ENCODE peak calls at places on chromosomes 13 and 19, in eight cellular contexts. L is NCI-H187; D is LNCaP clone FGC; P is skeletal muscle cell; W is activated CD8-positive, alpha-beta memory T cell treated with anti-CD3 and anti-CD28 coated beads for 48 hours; B is AG10803; A is effector memory CD8-positive, alpha-beta T cell; J is activated naive CD4-positive, alpha-beta T cell. S is an unnamed sample.

GRCh38 chr13:42577538-42577937 is 3.6 kb downstream of the TNFSF11 start:
- DNase-seq in J (no peak), D (no peak), B (no peak), L (no peak), A (no peak), W (no peak), P (no peak), S (no peak)

GRCh38 chr13:74299688-74300087 is 165.5 kb upstream of the KLF12 start:
- DNase-seq in L (no peak), J (no peak), W (no peak), D (no peak), P (no peak), B (no peak), A (no peak), S (no peak)

GRCh38 chr19:55156202-55157063 is 1.1 kb downstream of the TNNI3 start:
- DNase-seq in J (no peak), D (no peak), W (no peak), P (no peak), B (no peak), A (no peak), L (peak; percentile 63), S (peak; percentile 71)

GRCh38 chr19:19553670-19554069 is 15.6 kb downstream of the CILP2 start:
- DNase-seq in A (no peak), J (no peak), L (no peak), W (no peak), D (no peak), B (no peak), P (no peak), S (no peak)

GRCh38 chr19:50992666-50993035 is 8.8 kb downstream of the KLK8 start:
- DNase-seq in D (no peak), A (no peak), L (no peak), B (no peak), J (no peak), P (no peak), W (no peak), S (no peak)

GRCh38 chr19:35206379-35206778 is 22.2 kb downstream of the FAM187B start:
- DNase-seq in L (no peak), W (no peak), D (no peak), A (peak; percentile 51), P (no peak), J (no peak), B (no peak), S (no peak)

GRCh38 chr19:44807652-44808462 is 1.0 kb upstream of the BCAM start:
- DNase-seq in W (no peak), B (peak; percentile 25), A (no peak), D (peak; percentile 54), J (no peak), P (no peak), L (no peak), S (peak; percentile 70)

GRCh38 chr13:44414771-44415170 is 41.1 kb downstream of the SERP2 start:
- DNase-seq in L (no peak), B (no peak), J (no peak), A (no peak), P (no peak), D (no peak), W (no peak), S (no peak)

GRCh38 chr19:7676376-7676775 is 514 bp upstream of the MCEMP1 start:
- DNase-seq in W (no peak), J (no peak), D (no peak), P (no peak), B (no peak), L (no peak), A (no peak), S (no peak)

GRCh38 chr19:1608414-1609391 is 3.4 kb upstream of the UQCR11 start:
- DNase-seq in W (no peak), D (no peak), L (no peak), A (peak; percentile 27), B (no peak), P (no peak), J (no peak), S (peak; percentile 31)

S was measured in EH.